ENCODE peak calls at places on chromosomes 3 and 15, in eight cellular contexts. One of them, this sample, is unnamed.
A peak's percentile ranks its signal among the peaks of the same experiment; 100 is the strongest.

GRCh38 chr3:78281381-78281780 is 1241.5 kb downstream of the ROBO2 start:
- DNase-seq in tibial artery: no peak
- DNase-seq in iris pigment epithelial cell: no peak
- DNase-seq in KBM-7: no peak
- DNase-seq in NCI-H446 treated with DMSO at 0.1 percent for 48 hours: no peak
- DNase-seq in stimulated activated CD4-positive, alpha-beta T cell treated with anti-CD3 and anti-CD28 coated beads, Interleukin-2, amount 100 ng/mL, for 48 hours: no peak
- DNase-seq in osteoblast: no peak
- DNase-seq in psoas muscle: no peak
- DNase-seq in this sample: no peak

GRCh38 chr15:51917493-51917892 is 54.1 kb downstream of the LEO1 start:
- DNase-seq in tibial artery: no peak
- DNase-seq in iris pigment epithelial cell: peak; percentile 41
- DNase-seq in KBM-7: peak; percentile 42
- DNase-seq in NCI-H446 treated with DMSO at 0.1 percent for 48 hours: no peak
- DNase-seq in stimulated activated CD4-positive, alpha-beta T cell treated with anti-CD3 and anti-CD28 coated beads, Interleukin-2, amount 100 ng/mL, for 48 hours: no peak
- DNase-seq in osteoblast: peak; percentile 38
- DNase-seq in psoas muscle: no peak
- DNase-seq in this sample: no peak

GRCh38 chr3:97793415-97794019 is 28.3 kb upstream of the CRYBG3 start:
- DNase-seq in tibial artery: no peak
- DNase-seq in iris pigment epithelial cell: peak; percentile 56
- DNase-seq in KBM-7: peak; percentile 79
- DNase-seq in NCI-H446 treated with DMSO at 0.1 percent for 48 hours: peak; percentile 57
- DNase-seq in stimulated activated CD4-positive, alpha-beta T cell treated with anti-CD3 and anti-CD28 coated beads, Interleukin-2, amount 100 ng/mL, for 48 hours: no peak
- DNase-seq in osteoblast: peak; percentile 32
- DNase-seq in psoas muscle: no peak
- DNase-seq in this sample: peak; percentile 17

GRCh38 chr15:67067161-67067853 is 1.9 kb downstream of the SMAD3 start:
- DNase-seq in tibial artery: no peak
- DNase-seq in iris pigment epithelial cell: peak; percentile 50
- DNase-seq in KBM-7: no peak
- DNase-seq in NCI-H446 treated with DMSO at 0.1 percent for 48 hours: no peak
- DNase-seq in stimulated activated CD4-positive, alpha-beta T cell treated with anti-CD3 and anti-CD28 coated beads, Interleukin-2, amount 100 ng/mL, for 48 hours: no peak
- DNase-seq in osteoblast: peak; percentile 84
- DNase-seq in psoas muscle: no peak
- DNase-seq in this sample: no peak

GRCh38 chr3:112405845-112406244 is 72.9 kb downstream of the CD200 start:
- DNase-seq in tibial artery: no peak
- DNase-seq in iris pigment epithelial cell: no peak
- DNase-seq in KBM-7: no peak
- DNase-seq in NCI-H446 treated with DMSO at 0.1 percent for 48 hours: no peak
- DNase-seq in stimulated activated CD4-positive, alpha-beta T cell treated with anti-CD3 and anti-CD28 coated beads, Interleukin-2, amount 100 ng/mL, for 48 hours: no peak
- DNase-seq in osteoblast: no peak
- DNase-seq in psoas muscle: no peak
- DNase-seq in this sample: no peak

GRCh38 chr15:65085207-65085753 is 8.7 kb downstream of the KBTBD13 start:
- DNase-seq in tibial artery: no peak
- DNase-seq in iris pigment epithelial cell: no peak
- DNase-seq in KBM-7: no peak
- DNase-seq in NCI-H446 treated with DMSO at 0.1 percent for 48 hours: no peak
- DNase-seq in stimulated activated CD4-positive, alpha-beta T cell treated with anti-CD3 and anti-CD28 coated beads, Interleukin-2, amount 100 ng/mL, for 48 hours: no peak
- DNase-seq in osteoblast: peak; percentile 25
- DNase-seq in psoas muscle: no peak
- DNase-seq in this sample: no peak

GRCh38 chr3:187753516-187753915 is 8.2 kb upstream of the BCL6 start:
- DNase-seq in tibial artery: no peak
- DNase-seq in iris pigment epithelial cell: no peak
- DNase-seq in KBM-7: no peak
- DNase-seq in NCI-H446 treated with DMSO at 0.1 percent for 48 hours: no peak
- DNase-seq in stimulated activated CD4-positive, alpha-beta T cell treated with anti-CD3 and anti-CD28 coated beads, Interleukin-2, amount 100 ng/mL, for 48 hours: no peak
- DNase-seq in osteoblast: no peak
- DNase-seq in psoas muscle: no peak
- DNase-seq in this sample: no peak

GRCh38 chr3:38026856-38027255 is 2.6 kb downstream of the PLCD1 start:
- DNase-seq in tibial artery: no peak
- DNase-seq in iris pigment epithelial cell: no peak
- DNase-seq in KBM-7: no peak
- DNase-seq in NCI-H446 treated with DMSO at 0.1 percent for 48 hours: no peak
- DNase-seq in stimulated activated CD4-positive, alpha-beta T cell treated with anti-CD3 and anti-CD28 coated beads, Interleukin-2, amount 100 ng/mL, for 48 hours: no peak
- DNase-seq in osteoblast: peak; percentile 57
- DNase-seq in psoas muscle: no peak
- DNase-seq in this sample: no peak

GRCh38 chr3:142852009-142852408 is 36.9 kb downstream of the PCOLCE2 start:
- DNase-seq in tibial artery: no peak
- DNase-seq in iris pigment epithelial cell: no peak
- DNase-seq in KBM-7: no peak
- DNase-seq in NCI-H446 treated with DMSO at 0.1 percent for 48 hours: no peak
- DNase-seq in stimulated activated CD4-positive, alpha-beta T cell treated with anti-CD3 and anti-CD28 coated beads, Interleukin-2, amount 100 ng/mL, for 48 hours: no peak
- DNase-seq in osteoblast: no peak
- DNase-seq in psoas muscle: no peak
- DNase-seq in this sample: no peak

GRCh38 chr3:141524988-141525387 is 38.2 kb downstream of the RASA2 start:
- DNase-seq in tibial artery: no peak
- DNase-seq in iris pigment epithelial cell: no peak
- DNase-seq in KBM-7: peak; percentile 67
- DNase-seq in NCI-H446 treated with DMSO at 0.1 percent for 48 hours: no peak
- DNase-seq in stimulated activated CD4-positive, alpha-beta T cell treated with anti-CD3 and anti-CD28 coated beads, Interleukin-2, amount 100 ng/mL, for 48 hours: no peak
- DNase-seq in osteoblast: no peak
- DNase-seq in psoas muscle: no peak
- DNase-seq in this sample: no peak

GRCh38 chr15:25019434-25019833 is 64.6 kb downstream of the SNRPN start:
- DNase-seq in tibial artery: no peak
- DNase-seq in iris pigment epithelial cell: no peak
- DNase-seq in KBM-7: no peak
- DNase-seq in NCI-H446 treated with DMSO at 0.1 percent for 48 hours: no peak
- DNase-seq in stimulated activated CD4-positive, alpha-beta T cell treated with anti-CD3 and anti-CD28 coated beads, Interleukin-2, amount 100 ng/mL, for 48 hours: no peak
- DNase-seq in osteoblast: no peak
- DNase-seq in psoas muscle: no peak
- DNase-seq in this sample: no peak

GRCh38 chr3:76679510-76679909 is 360.4 kb upstream of the ROBO2 start:
- DNase-seq in tibial artery: no peak
- DNase-seq in iris pigment epithelial cell: no peak
- DNase-seq in KBM-7: no peak
- DNase-seq in NCI-H446 treated with DMSO at 0.1 percent for 48 hours: no peak
- DNase-seq in stimulated activated CD4-positive, alpha-beta T cell treated with anti-CD3 and anti-CD28 coated beads, Interleukin-2, amount 100 ng/mL, for 48 hours: no peak
- DNase-seq in osteoblast: no peak
- DNase-seq in psoas muscle: no peak
- DNase-seq in this sample: no peak

GRCh38 chr15:44137750-44138149 is 57.3 kb downstream of the FRMD5 start:
- DNase-seq in tibial artery: no peak
- DNase-seq in iris pigment epithelial cell: no peak
- DNase-seq in KBM-7: peak; percentile 12
- DNase-seq in NCI-H446 treated with DMSO at 0.1 percent for 48 hours: no peak
- DNase-seq in stimulated activated CD4-positive, alpha-beta T cell treated with anti-CD3 and anti-CD28 coated beads, Interleukin-2, amount 100 ng/mL, for 48 hours: no peak
- DNase-seq in osteoblast: no peak
- DNase-seq in psoas muscle: no peak
- DNase-seq in this sample: no peak

GRCh38 chr3:142844339-142844977 is 44.4 kb downstream of the PCOLCE2 start:
- DNase-seq in tibial artery: no peak
- DNase-seq in iris pigment epithelial cell: peak; percentile 63
- DNase-seq in KBM-7: peak; percentile 39
- DNase-seq in NCI-H446 treated with DMSO at 0.1 percent for 48 hours: peak; percentile 33
- DNase-seq in stimulated activated CD4-positive, alpha-beta T cell treated with anti-CD3 and anti-CD28 coated beads, Interleukin-2, amount 100 ng/mL, for 48 hours: no peak
- DNase-seq in osteoblast: peak; percentile 69
- DNase-seq in psoas muscle: no peak
- DNase-seq in this sample: no peak

GRCh38 chr3:181709537-181710279 is 2.0 kb upstream of the SOX2 start:
- DNase-seq in tibial artery: peak; percentile 44
- DNase-seq in iris pigment epithelial cell: peak; percentile 55
- DNase-seq in KBM-7: peak; percentile 69
- DNase-seq in NCI-H446 treated with DMSO at 0.1 percent for 48 hours: peak; percentile 22
- DNase-seq in stimulated activated CD4-positive, alpha-beta T cell treated with anti-CD3 and anti-CD28 coated beads, Interleukin-2, amount 100 ng/mL, for 48 hours: peak; percentile 69
- DNase-seq in osteoblast: peak; percentile 91
- DNase-seq in psoas muscle: peak; percentile 57
- DNase-seq in this sample: peak; percentile 2

GRCh38 chr3:194440756-194441155 is 41.7 kb upstream of the GP5 start:
- DNase-seq in tibial artery: no peak
- DNase-seq in iris pigment epithelial cell: no peak
- DNase-seq in KBM-7: no peak
- DNase-seq in NCI-H446 treated with DMSO at 0.1 percent for 48 hours: no peak
- DNase-seq in stimulated activated CD4-positive, alpha-beta T cell treated with anti-CD3 and anti-CD28 coated beads, Interleukin-2, amount 100 ng/mL, for 48 hours: no peak
- DNase-seq in osteoblast: no peak
- DNase-seq in psoas muscle: no peak
- DNase-seq in this sample: no peak

GRCh38 chr3:187101184-187102072 is 37.9 kb downstream of the RPL39L start:
- DNase-seq in tibial artery: peak; percentile 75
- DNase-seq in iris pigment epithelial cell: peak; percentile 88
- DNase-seq in KBM-7: peak; percentile 88
- DNase-seq in NCI-H446 treated with DMSO at 0.1 percent for 48 hours: no peak
- DNase-seq in stimulated activated CD4-positive, alpha-beta T cell treated with anti-CD3 and anti-CD28 coated beads, Interleukin-2, amount 100 ng/mL, for 48 hours: peak; percentile 31
- DNase-seq in osteoblast: no peak
- DNase-seq in psoas muscle: peak; percentile 72
- DNase-seq in this sample: peak; percentile 89

GRCh38 chr15:32028921-32029320 is 1.4 kb upstream of the CHRNA7 start:
- DNase-seq in tibial artery: no peak
- DNase-seq in iris pigment epithelial cell: no peak
- DNase-seq in KBM-7: no peak
- DNase-seq in NCI-H446 treated with DMSO at 0.1 percent for 48 hours: no peak
- DNase-seq in stimulated activated CD4-positive, alpha-beta T cell treated with anti-CD3 and anti-CD28 coated beads, Interleukin-2, amount 100 ng/mL, for 48 hours: no peak
- DNase-seq in osteoblast: no peak
- DNase-seq in psoas muscle: no peak
- DNase-seq in this sample: no peak

GRCh38 chr3:15755181-15755580 is 42.6 kb downstream of the ANKRD28 start:
- DNase-seq in tibial artery: no peak
- DNase-seq in iris pigment epithelial cell: peak; percentile 45
- DNase-seq in KBM-7: no peak
- DNase-seq in NCI-H446 treated with DMSO at 0.1 percent for 48 hours: no peak
- DNase-seq in stimulated activated CD4-positive, alpha-beta T cell treated with anti-CD3 and anti-CD28 coated beads, Interleukin-2, amount 100 ng/mL, for 48 hours: no peak
- DNase-seq in osteoblast: no peak
- DNase-seq in psoas muscle: no peak
- DNase-seq in this sample: no peak

GRCh38 chr3:117674321-117674720 is 964.7 kb downstream of the TUSC7 start:
- DNase-seq in tibial artery: no peak
- DNase-seq in iris pigment epithelial cell: no peak
- DNase-seq in KBM-7: no peak
- DNase-seq in NCI-H446 treated with DMSO at 0.1 percent for 48 hours: no peak
- DNase-seq in stimulated activated CD4-positive, alpha-beta T cell treated with anti-CD3 and anti-CD28 coated beads, Interleukin-2, amount 100 ng/mL, for 48 hours: no peak
- DNase-seq in osteoblast: no peak
- DNase-seq in psoas muscle: no peak
- DNase-seq in this sample: no peak

GRCh38 chr15:50940506-50940905 is 32.0 kb downstream of the AP4E1 start:
- DNase-seq in tibial artery: no peak
- DNase-seq in iris pigment epithelial cell: peak; percentile 59
- DNase-seq in KBM-7: no peak
- DNase-seq in NCI-H446 treated with DMSO at 0.1 percent for 48 hours: no peak
- DNase-seq in stimulated activated CD4-positive, alpha-beta T cell treated with anti-CD3 and anti-CD28 coated beads, Interleukin-2, amount 100 ng/mL, for 48 hours: no peak
- DNase-seq in osteoblast: no peak
- DNase-seq in psoas muscle: no peak
- DNase-seq in this sample: no peak

GRCh38 chr3:36729204-36730056 is 34.9 kb downstream of the DCLK3 start:
- DNase-seq in tibial artery: no peak
- DNase-seq in iris pigment epithelial cell: peak; percentile 67
- DNase-seq in KBM-7: peak; percentile 59
- DNase-seq in NCI-H446 treated with DMSO at 0.1 percent for 48 hours: peak; percentile 3
- DNase-seq in stimulated activated CD4-positive, alpha-beta T cell treated with anti-CD3 and anti-CD28 coated beads, Interleukin-2, amount 100 ng/mL, for 48 hours: no peak
- DNase-seq in osteoblast: no peak
- DNase-seq in psoas muscle: no peak
- DNase-seq in this sample: peak; percentile 22

GRCh38 chr15:82643992-82644391 is 3.2 kb downstream of the CPEB1 start:
- DNase-seq in tibial artery: no peak
- DNase-seq in iris pigment epithelial cell: no peak
- DNase-seq in KBM-7: no peak
- DNase-seq in NCI-H446 treated with DMSO at 0.1 percent for 48 hours: no peak
- DNase-seq in stimulated activated CD4-positive, alpha-beta T cell treated with anti-CD3 and anti-CD28 coated beads, Interleukin-2, amount 100 ng/mL, for 48 hours: no peak
- DNase-seq in osteoblast: no peak
- DNase-seq in psoas muscle: no peak
- DNase-seq in this sample: no peak

GRCh38 chr15:54719325-54719724 is 477.4 kb downstream of the RSL24D1 start:
- DNase-seq in tibial artery: no peak
- DNase-seq in iris pigment epithelial cell: no peak
- DNase-seq in KBM-7: peak; percentile 38
- DNase-seq in NCI-H446 treated with DMSO at 0.1 percent for 48 hours: no peak
- DNase-seq in stimulated activated CD4-positive, alpha-beta T cell treated with anti-CD3 and anti-CD28 coated beads, Interleukin-2, amount 100 ng/mL, for 48 hours: no peak
- DNase-seq in osteoblast: no peak
- DNase-seq in psoas muscle: no peak
- DNase-seq in this sample: no peak

GRCh38 chr3:156630081-156630772 is 44.2 kb upstream of the TIPARP start:
- DNase-seq in tibial artery: no peak
- DNase-seq in iris pigment epithelial cell: peak; percentile 73
- DNase-seq in KBM-7: no peak
- DNase-seq in NCI-H446 treated with DMSO at 0.1 percent for 48 hours: no peak
- DNase-seq in stimulated activated CD4-positive, alpha-beta T cell treated with anti-CD3 and anti-CD28 coated beads, Interleukin-2, amount 100 ng/mL, for 48 hours: no peak
- DNase-seq in osteoblast: no peak
- DNase-seq in psoas muscle: no peak
- DNase-seq in this sample: no peak

GRCh38 chr15:28017423-28017924 is 81.6 kb downstream of the OCA2 start:
- DNase-seq in tibial artery: no peak
- DNase-seq in iris pigment epithelial cell: no peak
- DNase-seq in KBM-7: peak; percentile 32
- DNase-seq in NCI-H446 treated with DMSO at 0.1 percent for 48 hours: no peak
- DNase-seq in stimulated activated CD4-positive, alpha-beta T cell treated with anti-CD3 and anti-CD28 coated beads, Interleukin-2, amount 100 ng/mL, for 48 hours: no peak
- DNase-seq in osteoblast: no peak
- DNase-seq in psoas muscle: no peak
- DNase-seq in this sample: no peak

GRCh38 chr3:169579086-169579485 is 84.4 kb downstream of the MECOM start:
- DNase-seq in tibial artery: no peak
- DNase-seq in iris pigment epithelial cell: no peak
- DNase-seq in KBM-7: no peak
- DNase-seq in NCI-H446 treated with DMSO at 0.1 percent for 48 hours: no peak
- DNase-seq in stimulated activated CD4-positive, alpha-beta T cell treated with anti-CD3 and anti-CD28 coated beads, Interleukin-2, amount 100 ng/mL, for 48 hours: no peak
- DNase-seq in osteoblast: no peak
- DNase-seq in psoas muscle: no peak
- DNase-seq in this sample: no peak

GRCh38 chr15:29844290-29844903 is 22.1 kb upstream of the TJP1 start:
- DNase-seq in tibial artery: no peak
- DNase-seq in iris pigment epithelial cell: peak; percentile 44
- DNase-seq in KBM-7: no peak
- DNase-seq in NCI-H446 treated with DMSO at 0.1 percent for 48 hours: no peak
- DNase-seq in stimulated activated CD4-positive, alpha-beta T cell treated with anti-CD3 and anti-CD28 coated beads, Interleukin-2, amount 100 ng/mL, for 48 hours: no peak
- DNase-seq in osteoblast: peak; percentile 72
- DNase-seq in psoas muscle: no peak
- DNase-seq in this sample: no peak

GRCh38 chr3:89562373-89562772 is 455.0 kb downstream of the EPHA3 start:
- DNase-seq in tibial artery: no peak
- DNase-seq in iris pigment epithelial cell: no peak
- DNase-seq in KBM-7: no peak
- DNase-seq in NCI-H446 treated with DMSO at 0.1 percent for 48 hours: no peak
- DNase-seq in stimulated activated CD4-positive, alpha-beta T cell treated with anti-CD3 and anti-CD28 coated beads, Interleukin-2, amount 100 ng/mL, for 48 hours: no peak
- DNase-seq in osteoblast: no peak
- DNase-seq in psoas muscle: no peak
- DNase-seq in this sample: no peak

GRCh38 chr3:72178463-72179106 is 393.6 kb upstream of the PROK2 start:
- DNase-seq in tibial artery: no peak
- DNase-seq in iris pigment epithelial cell: no peak
- DNase-seq in KBM-7: no peak
- DNase-seq in NCI-H446 treated with DMSO at 0.1 percent for 48 hours: no peak
- DNase-seq in stimulated activated CD4-positive, alpha-beta T cell treated with anti-CD3 and anti-CD28 coated beads, Interleukin-2, amount 100 ng/mL, for 48 hours: no peak
- DNase-seq in osteoblast: no peak
- DNase-seq in psoas muscle: no peak
- DNase-seq in this sample: no peak

GRCh38 chr3:111319598-111319997 is 222.4 kb upstream of the CD96 start:
- DNase-seq in tibial artery: no peak
- DNase-seq in iris pigment epithelial cell: no peak
- DNase-seq in KBM-7: no peak
- DNase-seq in NCI-H446 treated with DMSO at 0.1 percent for 48 hours: no peak
- DNase-seq in stimulated activated CD4-positive, alpha-beta T cell treated with anti-CD3 and anti-CD28 coated beads, Interleukin-2, amount 100 ng/mL, for 48 hours: no peak
- DNase-seq in osteoblast: no peak
- DNase-seq in psoas muscle: no peak
- DNase-seq in this sample: no peak

GRCh38 chr15:49101536-49101935 is 53.9 kb downstream of the COPS2 start:
- DNase-seq in tibial artery: no peak
- DNase-seq in iris pigment epithelial cell: peak; percentile 54
- DNase-seq in KBM-7: no peak
- DNase-seq in NCI-H446 treated with DMSO at 0.1 percent for 48 hours: no peak
- DNase-seq in stimulated activated CD4-positive, alpha-beta T cell treated with anti-CD3 and anti-CD28 coated beads, Interleukin-2, amount 100 ng/mL, for 48 hours: no peak
- DNase-seq in osteoblast: no peak
- DNase-seq in psoas muscle: no peak
- DNase-seq in this sample: no peak

GRCh38 chr15:27771892-27772291 is 327.2 kb downstream of the OCA2 start:
- DNase-seq in tibial artery: no peak
- DNase-seq in iris pigment epithelial cell: no peak
- DNase-seq in KBM-7: no peak
- DNase-seq in NCI-H446 treated with DMSO at 0.1 percent for 48 hours: no peak
- DNase-seq in stimulated activated CD4-positive, alpha-beta T cell treated with anti-CD3 and anti-CD28 coated beads, Interleukin-2, amount 100 ng/mL, for 48 hours: no peak
- DNase-seq in osteoblast: no peak
- DNase-seq in psoas muscle: no peak
- DNase-seq in this sample: no peak

This sample was measured in HFF-Myc.